ENCODE peak calls at places on chromosome 3, in four cellular contexts. F is H7, Y is M059J, O is EL. R is an unnamed sample.

GRCh38 chr3:123764642-123765041 is 119.5 kb downstream of the MYLK start:
- DNase-seq in F (no peak), O (no peak), Y (no peak), R (no peak)

GRCh38 chr3:38541800-38542199 is 45.7 kb downstream of the EXOG start:
- DNase-seq in Y (no peak), F (no peak), O (no peak), R (no peak)

GRCh38 chr3:112685956-112686355 is 45.0 kb upstream of the CCDC80 start:
- DNase-seq in F (no peak), O (no peak), Y (no peak), R (no peak)

GRCh38 chr3:186665484-186666188 is at the start of gene HRG:
- DNase-seq in O (no peak), F (no peak), Y (no peak), R (no peak)

GRCh38 chr3:34394978-34395748 is 596.7 kb downstream of the PDCD6IP start:
- DNase-seq in F (no peak), Y (no peak), O (no peak), R (peak)

GRCh38 chr3:9111349-9112265 is 137.8 kb downstream of the SRGAP3 start:
- DNase-seq in O (no peak), Y (peak), F (peak), R (no peak)

GRCh38 chr3:156230291-156230900 is 110.0 kb downstream of the KCNAB1 start:
- DNase-seq in Y (no peak), F (no peak), O (peak), R (no peak)

GRCh38 chr3:172040976-172041963 is 1.9 kb downstream of the FNDC3B start:
- DNase-seq in Y (peak), F (peak), O (peak), R (peak)

GRCh38 chr3:58157649-58158048 is 53.1 kb downstream of the DNASE1L3 start:
- DNase-seq in Y (no peak), F (no peak), O (no peak), R (no peak)

GRCh38 chr3:144556392-144556791 is 584.8 kb downstream of the DIPK2A start:
- DNase-seq in F (no peak), Y (peak), O (no peak), R (no peak)

GRCh38 chr3:184366619-184367321 is 5.3 kb downstream of the POLR2H start:
- DNase-seq in Y (no peak), O (no peak), F (no peak), R (no peak)

GRCh38 chr3:29011441-29011840 is 269.4 kb upstream of the RBMS3 start:
- DNase-seq in O (no peak), F (no peak), Y (no peak), R (no peak)

GRCh38 chr3:190073264-190073663 is 47.4 kb downstream of the P3H2 start:
- DNase-seq in F (no peak), Y (peak), O (no peak), R (peak)

GRCh38 chr3:122233109-122233952 is 49.9 kb downstream of the CASR start:
- DNase-seq in F (no peak), O (no peak), Y (no peak), R (no peak)

GRCh38 chr3:60752800-60753199 is 498.5 kb downstream of the FHIT start:
- DNase-seq in Y (peak), O (no peak), F (no peak), R (no peak)

GRCh38 chr3:172102123-172102882 is 62.9 kb downstream of the FNDC3B start:
- DNase-seq in F (no peak), Y (no peak), O (no peak), R (no peak)

GRCh38 chr3:135694142-135694541 is 271.4 kb upstream of the PPP2R3A start:
- DNase-seq in F (no peak), O (no peak), Y (peak), R (no peak)

GRCh38 chr3:130892759-130893239 is 1.1 kb upstream of the ATP2C1 start:
- DNase-seq in F (peak), Y (peak), O (peak), R (peak)

GRCh38 chr3:139111392-139112229 is 66.9 kb upstream of the PRR23C start:
- DNase-seq in Y (peak), F (peak), O (peak), R (peak)

GRCh38 chr3:14448756-14449728 is 46.6 kb downstream of the SLC6A6 start:
- DNase-seq in F (no peak), O (no peak), Y (no peak), R (no peak)

GRCh38 chr3:42749753-42750231 is 23.3 kb downstream of the CCDC13 start:
- DNase-seq in O (peak), Y (no peak), F (peak), R (peak)

GRCh38 chr3:131036200-131036816 is 9.6 kb downstream of the NEK11 start:
- DNase-seq in Y (peak), F (no peak), O (peak), R (no peak)

GRCh38 chr3:51799879-51800757 is 21.1 kb upstream of the IQCF6 start:
- DNase-seq in F (no peak), Y (peak), O (peak), R (no peak)

GRCh38 chr3:197394464-197395321 is 96.3 kb upstream of the DLG1 start:
- DNase-seq in O (peak), F (peak), Y (peak), R (peak)

GRCh38 chr3:15510493-15510892 is 11.0 kb downstream of the COLQ start:
- DNase-seq in Y (no peak), F (no peak), O (no peak), R (no peak)

GRCh38 chr3:46703013-46703520 is 1.9 kb downstream of the TMIE start:
- DNase-seq in Y (no peak), O (no peak), F (no peak), R (no peak)

GRCh38 chr3:61855211-61855610 is 293.8 kb downstream of the PTPRG start:
- DNase-seq in O (no peak), F (no peak), Y (peak), R (no peak)

GRCh38 chr3:157427906-157428305 is 8.7 kb upstream of the PTX3 start:
- DNase-seq in F (no peak), Y (no peak), O (no peak), R (no peak)

GRCh38 chr3:182848906-182849305 is 55.6 kb downstream of the ATP11B start:
- DNase-seq in Y (no peak), F (no peak), O (no peak), R (no peak)

GRCh38 chr3:64140651-64141050 is 84.6 kb downstream of the PRICKLE2 start:
- DNase-seq in Y (no peak), O (no peak), F (no peak), R (no peak)

GRCh38 chr3:189001559-189001958 is 170.2 kb upstream of the TPRG1 start:
- DNase-seq in O (peak), Y (peak), F (no peak), R (no peak)